ENCODE peak calls at places on chromosomes 2 and 18, in four cellular contexts. One of them, this sample, is unnamed.

GRCh38 chr2:175518206-175518605 is 336.7 kb upstream of the ATP5MC3 start:
- DNase-seq in AG04449: no peak
- DNase-seq in choroid plexus epithelial cell: no peak
- DNase-seq in cardiac fibroblast: no peak
- DNase-seq in this sample: no peak

GRCh38 chr18:58514773-58515172 is 114.1 kb downstream of the ALPK2 start:
- DNase-seq in choroid plexus epithelial cell: no peak
- DNase-seq in cardiac fibroblast: no peak
- DNase-seq in AG04449: no peak
- DNase-seq in this sample: no peak

GRCh38 chr2:165462433-165462832 is 7.1 kb upstream of the CSRNP3 start:
- DNase-seq in cardiac fibroblast: no peak
- DNase-seq in choroid plexus epithelial cell: no peak
- DNase-seq in AG04449: no peak
- DNase-seq in this sample: no peak

GRCh38 chr2:210577263-210578071 is 21.1 kb downstream of the CPS1 start:
- DNase-seq in choroid plexus epithelial cell: peak
- DNase-seq in cardiac fibroblast: peak
- DNase-seq in AG04449: peak
- DNase-seq in this sample: no peak

GRCh38 chr2:238456966-238457926 is 30.5 kb downstream of the ASB1 start:
- DNase-seq in AG04449: no peak
- DNase-seq in cardiac fibroblast: peak
- DNase-seq in choroid plexus epithelial cell: peak
- DNase-seq in this sample: no peak

GRCh38 chr2:26346454-26347053 is at the start of gene ADGRF3:
- DNase-seq in AG04449: no peak
- DNase-seq in cardiac fibroblast: peak
- DNase-seq in choroid plexus epithelial cell: peak
- DNase-seq in this sample: no peak

GRCh38 chr18:57923606-57924005 is 120.4 kb upstream of the NEDD4L start:
- DNase-seq in choroid plexus epithelial cell: no peak
- DNase-seq in AG04449: no peak
- DNase-seq in cardiac fibroblast: no peak
- DNase-seq in this sample: no peak

GRCh38 chr18:45682181-45682580 is 41.8 kb upstream of the SLC14A1 start:
- DNase-seq in choroid plexus epithelial cell: no peak
- DNase-seq in AG04449: no peak
- DNase-seq in cardiac fibroblast: no peak
- DNase-seq in this sample: no peak

GRCh38 chr18:9578306-9578705 is 36.1 kb downstream of the PPP4R1 start:
- DNase-seq in choroid plexus epithelial cell: no peak
- DNase-seq in AG04449: no peak
- DNase-seq in cardiac fibroblast: no peak
- DNase-seq in this sample: no peak

GRCh38 chr2:193847140-193847539 is 1652.4 kb upstream of the TMEFF2 start:
- DNase-seq in AG04449: no peak
- DNase-seq in choroid plexus epithelial cell: peak
- DNase-seq in cardiac fibroblast: peak
- DNase-seq in this sample: no peak

GRCh38 chr2:52113338-52113737 is 1081.4 kb upstream of the NRXN1 start:
- DNase-seq in cardiac fibroblast: peak
- DNase-seq in choroid plexus epithelial cell: peak
- DNase-seq in AG04449: no peak
- DNase-seq in this sample: peak

GRCh38 chr2:240812721-240813120 is 7.3 kb downstream of the KIF1A start:
- DNase-seq in cardiac fibroblast: no peak
- DNase-seq in AG04449: no peak
- DNase-seq in choroid plexus epithelial cell: no peak
- DNase-seq in this sample: no peak

GRCh38 chr2:151043484-151043883 is 218.2 kb downstream of the RBM43 start:
- DNase-seq in AG04449: no peak
- DNase-seq in cardiac fibroblast: no peak
- DNase-seq in choroid plexus epithelial cell: peak
- DNase-seq in this sample: no peak

GRCh38 chr2:158505448-158505934 is 48.7 kb downstream of the PKP4 start:
- DNase-seq in AG04449: no peak
- DNase-seq in choroid plexus epithelial cell: no peak
- DNase-seq in cardiac fibroblast: no peak
- DNase-seq in this sample: no peak

GRCh38 chr2:105521616-105522015 is 122.8 kb upstream of the FHL2 start:
- DNase-seq in AG04449: no peak
- DNase-seq in cardiac fibroblast: no peak
- DNase-seq in choroid plexus epithelial cell: no peak
- DNase-seq in this sample: no peak

GRCh38 chr2:240213226-240213475 is 72.7 kb upstream of the OTOS start:
- DNase-seq in AG04449: no peak
- DNase-seq in cardiac fibroblast: no peak
- DNase-seq in choroid plexus epithelial cell: no peak
- DNase-seq in this sample: no peak

GRCh38 chr2:45301307-45302010 is 292.2 kb upstream of the SIX2 start:
- DNase-seq in choroid plexus epithelial cell: no peak
- DNase-seq in AG04449: no peak
- DNase-seq in cardiac fibroblast: no peak
- DNase-seq in this sample: no peak

GRCh38 chr2:67825476-67825875 is 237.3 kb downstream of the C1D start:
- DNase-seq in AG04449: no peak
- DNase-seq in choroid plexus epithelial cell: peak
- DNase-seq in cardiac fibroblast: peak
- DNase-seq in this sample: no peak

GRCh38 chr2:181172676-181173075 is 192.3 kb downstream of the UBE2E3 start:
- DNase-seq in AG04449: no peak
- DNase-seq in choroid plexus epithelial cell: no peak
- DNase-seq in cardiac fibroblast: no peak
- DNase-seq in this sample: no peak

GRCh38 chr2:181164699-181165098 is 184.3 kb downstream of the UBE2E3 start:
- DNase-seq in choroid plexus epithelial cell: no peak
- DNase-seq in AG04449: no peak
- DNase-seq in cardiac fibroblast: no peak
- DNase-seq in this sample: no peak

GRCh38 chr2:181170256-181170655 is 189.9 kb downstream of the UBE2E3 start:
- DNase-seq in cardiac fibroblast: no peak
- DNase-seq in choroid plexus epithelial cell: no peak
- DNase-seq in AG04449: no peak
- DNase-seq in this sample: no peak

GRCh38 chr2:181165199-181165868 is 184.9 kb downstream of the UBE2E3 start:
- DNase-seq in cardiac fibroblast: no peak
- DNase-seq in AG04449: no peak
- DNase-seq in choroid plexus epithelial cell: no peak
- DNase-seq in this sample: no peak

GRCh38 chr2:181169459-181169858 is 189.1 kb downstream of the UBE2E3 start:
- DNase-seq in AG04449: no peak
- DNase-seq in cardiac fibroblast: no peak
- DNase-seq in choroid plexus epithelial cell: no peak
- DNase-seq in this sample: no peak
- TF ChIP-seq CTCF in AG04449: no peak
- TF ChIP-seq CTCF in cardiac fibroblast: no peak
- TF ChIP-seq CTCF in choroid plexus epithelial cell: no peak
- TF ChIP-seq CTCF in this sample: no peak

GRCh38 chr2:11481426-11481788 is 15.4 kb upstream of the E2F6 start:
- DNase-seq in choroid plexus epithelial cell: no peak
- DNase-seq in AG04449: no peak
- DNase-seq in cardiac fibroblast: no peak
- DNase-seq in this sample: no peak

GRCh38 chr2:11482473-11483031 is 16.6 kb upstream of the E2F6 start:
- DNase-seq in cardiac fibroblast: no peak
- DNase-seq in AG04449: no peak
- DNase-seq in choroid plexus epithelial cell: no peak
- DNase-seq in this sample: no peak

GRCh38 chr2:11480406-11480805 is 14.4 kb upstream of the E2F6 start:
- DNase-seq in choroid plexus epithelial cell: no peak
- DNase-seq in cardiac fibroblast: no peak
- DNase-seq in AG04449: no peak
- DNase-seq in this sample: no peak

GRCh38 chr2:11480859-11481258 is 14.9 kb upstream of the E2F6 start:
- DNase-seq in cardiac fibroblast: no peak
- DNase-seq in AG04449: no peak
- DNase-seq in choroid plexus epithelial cell: no peak
- DNase-seq in this sample: no peak

GRCh38 chr2:11481789-11482472 is 16.0 kb upstream of the E2F6 start:
- DNase-seq in cardiac fibroblast: no peak
- DNase-seq in choroid plexus epithelial cell: no peak
- DNase-seq in AG04449: no peak
- DNase-seq in this sample: no peak
- H3K4me3 ChIP-seq in cardiac fibroblast: no peak
- H3K4me3 ChIP-seq in choroid plexus epithelial cell: no peak
- H3K4me3 ChIP-seq in AG04449: no peak
- H3K4me3 ChIP-seq in this sample: no peak

DNA sequence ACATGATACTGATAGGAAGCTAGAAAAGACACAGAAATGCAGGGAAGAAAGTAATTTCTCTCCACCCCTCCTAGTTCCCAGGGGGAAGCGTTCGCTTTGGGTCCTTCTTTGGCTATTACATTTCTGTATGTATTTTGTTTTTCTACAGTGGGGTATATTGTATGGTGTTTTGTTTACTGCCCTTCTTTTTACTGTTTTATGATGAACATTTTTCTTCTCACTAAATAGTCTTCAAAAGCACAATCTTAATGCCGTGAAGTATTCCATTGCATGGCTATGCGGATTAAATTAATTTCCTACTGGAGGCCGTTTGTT is 354 bp upstream of the TMBIM1 start:
- DNase-seq in choroid plexus epithelial cell: no peak
- DNase-seq in AG04449: no peak
- DNase-seq in cardiac fibroblast: no peak
- DNase-seq in this sample: no peak
- TF ChIP-seq CTCF in choroid plexus epithelial cell: no peak
- TF ChIP-seq CTCF in AG04449: no peak
- TF ChIP-seq CTCF in cardiac fibroblast: no peak
- TF ChIP-seq CTCF in this sample: no peak

GRCh38 chr18:56913970-56914369 is 232.9 kb upstream of the BOD1L2 start:
- DNase-seq in AG04449: no peak
- DNase-seq in cardiac fibroblast: no peak
- DNase-seq in choroid plexus epithelial cell: no peak
- DNase-seq in this sample: no peak
- H3K4me3 ChIP-seq in AG04449: no peak
- H3K4me3 ChIP-seq in cardiac fibroblast: no peak
- H3K4me3 ChIP-seq in choroid plexus epithelial cell: no peak
- H3K4me3 ChIP-seq in this sample: no peak

DNA sequence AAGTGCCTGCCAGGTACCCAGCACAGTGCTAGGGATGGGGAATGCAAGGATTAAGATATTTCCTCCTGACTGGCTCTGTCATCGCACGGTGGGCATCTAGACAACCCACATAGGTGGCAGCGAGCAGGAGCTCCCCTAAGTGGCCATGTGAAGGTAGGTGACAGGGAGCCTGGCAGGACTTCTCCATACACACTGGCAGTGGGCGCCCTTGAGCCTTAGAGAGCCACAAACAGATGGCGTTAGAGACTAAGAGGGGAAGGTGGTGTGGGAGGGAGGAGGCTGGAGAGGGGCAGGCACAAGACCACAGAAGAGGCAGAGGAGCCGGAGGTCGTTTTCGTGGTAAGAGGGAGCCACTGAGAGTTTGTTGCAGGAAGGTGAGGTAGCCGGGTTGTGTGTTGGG is 15.2 kb downstream of the PRELID3A start:
- DNase-seq in choroid plexus epithelial cell: no peak
- DNase-seq in cardiac fibroblast: no peak
- DNase-seq in AG04449: no peak
- DNase-seq in this sample: no peak
- TF ChIP-seq CTCF in choroid plexus epithelial cell: peak
- TF ChIP-seq CTCF in cardiac fibroblast: peak
- TF ChIP-seq CTCF in AG04449: no peak
- TF ChIP-seq CTCF in this sample: no peak

DNA sequence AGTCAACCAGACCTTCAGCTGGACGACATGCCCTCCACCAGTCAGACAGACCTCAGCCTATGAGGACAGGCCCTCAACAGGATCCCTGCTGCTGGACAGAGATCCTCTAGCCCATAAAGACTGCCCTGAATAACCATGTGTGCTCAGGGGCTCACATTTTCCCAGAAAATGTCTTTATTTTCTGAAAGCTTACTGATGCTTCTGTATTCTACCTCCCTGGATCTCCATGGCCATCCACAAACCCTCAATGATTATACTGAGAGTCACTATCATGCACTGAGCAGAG is 1.8 kb upstream of the PTPN18 start:
- DNase-seq in cardiac fibroblast: no peak
- DNase-seq in AG04449: no peak
- DNase-seq in choroid plexus epithelial cell: no peak
- DNase-seq in this sample: no peak
- H3K4me3 ChIP-seq in cardiac fibroblast: no peak
- H3K4me3 ChIP-seq in AG04449: no peak
- H3K4me3 ChIP-seq in choroid plexus epithelial cell: no peak
- H3K4me3 ChIP-seq in this sample: no peak